ENCODE peak calls at places on chromosomes 2 and 18, in seven cellular contexts. C, U, B, Y, L, F and O are unnamed samples.

GRCh38 chr2:95390881-95391321 is 11.6 kb upstream of the FAHD2A start:
- DNase-seq in C (no peak), U (no peak), B (no peak), Y (no peak), L (no peak), F (no peak), O (no peak)

GRCh38 chr2:18754286-18754685 is 164.9 kb upstream of the NT5C1B start:
- DNase-seq in C (no peak), U (no peak), B (no peak), Y (no peak), L (no peak), F (no peak), O (no peak)

GRCh38 chr2:232839680-232840079 is 30.4 kb upstream of the SNORC start:
- DNase-seq in C (no peak), U (no peak), B (no peak), Y (no peak), L (no peak), F (no peak), O (no peak)

GRCh38 chr2:55490554-55490953 is 29.0 kb upstream of the CFAP36 start:
- DNase-seq in C (no peak), U (peak), B (peak), Y (no peak), L (peak), F (peak), O (no peak)

GRCh38 chr2:64857581-64858471 is 131.4 kb upstream of the SLC1A4 start:
- DNase-seq in C (no peak), U (peak), B (no peak), Y (no peak), L (no peak), F (peak), O (no peak)

GRCh38 chr18:54033087-54033486 is 191.4 kb downstream of the MBD2 start:
- DNase-seq in C (no peak), U (no peak), B (no peak), Y (no peak), L (no peak), F (no peak), O (no peak)

GRCh38 chr18:75088021-75088506 is 120.9 kb downstream of the PTGR3 start:
- DNase-seq in C (no peak), U (no peak), B (no peak), Y (no peak), L (no peak), F (no peak), O (no peak)

GRCh38 chr2:105751272-105751671 is 6.6 kb downstream of the NCK2 start:
- DNase-seq in C (no peak), U (no peak), B (no peak), Y (no peak), L (no peak), F (no peak), O (no peak)

GRCh38 chr2:191703079-191703725 is 25.3 kb downstream of the NABP1 start:
- DNase-seq in C (no peak), U (no peak), B (no peak), Y (no peak), L (no peak), F (no peak), O (no peak)

GRCh38 chr18:12597775-12598174 is 60.1 kb downstream of the SPIRE1 start:
- DNase-seq in C (no peak), U (no peak), B (peak), Y (no peak), L (peak), F (peak), O (no peak)

GRCh38 chr18:49201464-49201863 is 250.7 kb upstream of the SMAD7 start:
- DNase-seq in C (no peak), U (no peak), B (no peak), Y (no peak), L (no peak), F (no peak), O (no peak)

GRCh38 chr2:149040451-149040850 is 2.0 kb downstream of the LYPD6B start:
- DNase-seq in C (no peak), U (no peak), B (no peak), Y (no peak), L (no peak), F (no peak), O (no peak)

GRCh38 chr2:217853301-217853881 is 149.4 kb downstream of the TNS1 start:
- DNase-seq in C (no peak), U (no peak), B (no peak), Y (no peak), L (no peak), F (peak), O (no peak)

GRCh38 chr2:191666241-191666640 is 11.7 kb upstream of the NABP1 start:
- DNase-seq in C (no peak), U (no peak), B (no peak), Y (no peak), L (peak), F (no peak), O (no peak)

GRCh38 chr2:143704432-143705106 is 575.4 kb downstream of the ARHGAP15 start:
- DNase-seq in C (no peak), U (no peak), B (no peak), Y (no peak), L (no peak), F (no peak), O (no peak)

GRCh38 chr2:64654993-64655666 is 1.4 kb upstream of the SERTAD2 start:
- DNase-seq in C (no peak), U (no peak), B (no peak), Y (no peak), L (no peak), F (no peak), O (no peak)

GRCh38 chr2:62595468-62595867 is 89.5 kb upstream of the TMEM17 start:
- DNase-seq in C (no peak), U (no peak), B (no peak), Y (no peak), L (no peak), F (no peak), O (no peak)

GRCh38 chr2:66580343-66580954 is 145.5 kb downstream of the MEIS1 start:
- DNase-seq in C (no peak), U (no peak), B (no peak), Y (no peak), L (no peak), F (no peak), O (no peak)

GRCh38 chr2:171210864-171211431 is 50.3 kb upstream of the TLK1 start:
- DNase-seq in C (no peak), U (no peak), B (no peak), Y (no peak), L (no peak), F (no peak), O (peak)

GRCh38 chr18:2908946-2909335 is 62.1 kb downstream of the EMILIN2 start:
- DNase-seq in C (no peak), U (no peak), B (no peak), Y (no peak), L (no peak), F (no peak), O (no peak)

GRCh38 chr18:51234117-51235010 is 36.9 kb upstream of the MEX3C start:
- DNase-seq in C (no peak), U (no peak), B (no peak), Y (no peak), L (no peak), F (no peak), O (no peak)

GRCh38 chr2:224122542-224122941 is 83.5 kb upstream of the SERPINE2 start:
- DNase-seq in C (no peak), U (no peak), B (peak), Y (no peak), L (no peak), F (no peak), O (no peak)

GRCh38 chr2:43898134-43898957 is 59.6 kb downstream of the ABCG8 start:
- DNase-seq in C (no peak), U (no peak), B (no peak), Y (no peak), L (no peak), F (no peak), O (no peak)

GRCh38 chr2:128635361-128635900 is 316.8 kb upstream of the HS6ST1 start:
- DNase-seq in C (no peak), U (no peak), B (no peak), Y (no peak), L (no peak), F (no peak), O (no peak)

GRCh38 chr2:207201416-207201815 is 35.7 kb upstream of the KLF7 start:
- DNase-seq in C (no peak), U (no peak), B (no peak), Y (no peak), L (no peak), F (no peak), O (no peak)

GRCh38 chr2:56291711-56292110 is 107.9 kb downstream of the CCDC85A start:
- DNase-seq in C (no peak), U (no peak), B (no peak), Y (no peak), L (no peak), F (no peak), O (no peak)

GRCh38 chr2:15713475-15713874 is 121.8 kb downstream of the DDX1 start:
- DNase-seq in C (no peak), U (no peak), B (no peak), Y (no peak), L (no peak), F (no peak), O (no peak)

GRCh38 chr18:49768051-49768391 is 45.3 kb downstream of the ACAA2 start:
- DNase-seq in C (no peak), U (peak), B (peak), Y (no peak), L (no peak), F (peak), O (no peak)